ENCODE peak calls at places on chromosomes 6 and 20, in four cellular contexts. Z is breast epithelium, J is right lobe of liver, S is left lung. W is an unnamed sample.

GRCh38 chr20:56360133-56360898 is 1.5 kb downstream of the FAM210B start:
- DNase-seq in Z (no peak), J (peak; percentile 80), S (no peak), W (no peak)

GRCh38 chr20:34979366-34980153 is 23.9 kb downstream of the MYH7B start:
- DNase-seq in Z (peak; percentile 48), J (no peak), S (peak; percentile 77), W (no peak)

GRCh38 chr6:13807691-13808090 is 6.7 kb downstream of the MCUR1 start:
- DNase-seq in Z (no peak), J (no peak), S (no peak), W (no peak)

GRCh38 chr6:39602590-39603319 is 122.5 kb downstream of the KIF6 start:
- DNase-seq in Z (no peak), J (no peak), S (no peak), W (no peak)

GRCh38 chr6:40328376-40328987 is 258.7 kb downstream of the LRFN2 start:
- DNase-seq in Z (peak; percentile 63), J (no peak), S (no peak), W (no peak)

GRCh38 chr6:36104836-36105235 is 25.5 kb upstream of the MAPK13 start:
- DNase-seq in Z (no peak), J (no peak), S (no peak), W (no peak)

GRCh38 chr20:16020971-16021370 is 552.3 kb downstream of the KIF16B start:
- DNase-seq in Z (no peak), J (no peak), S (no peak), W (no peak)

GRCh38 chr20:9068896-9069663 is at the start of gene PLCB4:
- DNase-seq in Z (peak; percentile 64), J (no peak), S (peak; percentile 73), W (peak; percentile 68)

GRCh38 chr6:135179920-135180457 is 1.1 kb upstream of the MYB start:
- DNase-seq in Z (no peak), J (no peak), S (no peak), W (no peak)

GRCh38 chr6:144639654-144640053 is 354.5 kb downstream of the UTRN start:
- DNase-seq in Z (no peak), J (no peak), S (no peak), W (no peak)

GRCh38 chr20:3919352-3919751 is 30.2 kb downstream of the PANK2 start:
- DNase-seq in Z (no peak), J (no peak), S (no peak), W (no peak)

GRCh38 chr6:35711731-35712130 is 23.0 kb upstream of the FKBP5 start:
- DNase-seq in Z (no peak), J (no peak), S (no peak), W (no peak)

GRCh38 chr6:44010411-44011349 is 116.6 kb downstream of the MRPL14 start:
- DNase-seq in Z (no peak), J (peak; percentile 48), S (no peak), W (no peak)

GRCh38 chr6:167705211-167705750 is 121.4 kb upstream of the AFDN start:
- DNase-seq in Z (no peak), J (no peak), S (no peak), W (no peak)

GRCh38 chr6:1103027-1103426 is 208.9 kb upstream of the FOXQ1 start:
- DNase-seq in Z (no peak), J (no peak), S (no peak), W (no peak)

GRCh38 chr6:131061041-131061770 is 1.8 kb downstream of the EPB41L2 start:
- DNase-seq in Z (no peak), J (no peak), S (no peak), W (no peak)

GRCh38 chr20:49951160-49951559 is 15.0 kb downstream of the RNF114 start:
- DNase-seq in Z (no peak), J (no peak), S (no peak), W (no peak)

GRCh38 chr20:13552061-13552460 is 86.7 kb downstream of the TASP1 start:
- DNase-seq in Z (no peak), J (no peak), S (no peak), W (no peak)

DNA sequence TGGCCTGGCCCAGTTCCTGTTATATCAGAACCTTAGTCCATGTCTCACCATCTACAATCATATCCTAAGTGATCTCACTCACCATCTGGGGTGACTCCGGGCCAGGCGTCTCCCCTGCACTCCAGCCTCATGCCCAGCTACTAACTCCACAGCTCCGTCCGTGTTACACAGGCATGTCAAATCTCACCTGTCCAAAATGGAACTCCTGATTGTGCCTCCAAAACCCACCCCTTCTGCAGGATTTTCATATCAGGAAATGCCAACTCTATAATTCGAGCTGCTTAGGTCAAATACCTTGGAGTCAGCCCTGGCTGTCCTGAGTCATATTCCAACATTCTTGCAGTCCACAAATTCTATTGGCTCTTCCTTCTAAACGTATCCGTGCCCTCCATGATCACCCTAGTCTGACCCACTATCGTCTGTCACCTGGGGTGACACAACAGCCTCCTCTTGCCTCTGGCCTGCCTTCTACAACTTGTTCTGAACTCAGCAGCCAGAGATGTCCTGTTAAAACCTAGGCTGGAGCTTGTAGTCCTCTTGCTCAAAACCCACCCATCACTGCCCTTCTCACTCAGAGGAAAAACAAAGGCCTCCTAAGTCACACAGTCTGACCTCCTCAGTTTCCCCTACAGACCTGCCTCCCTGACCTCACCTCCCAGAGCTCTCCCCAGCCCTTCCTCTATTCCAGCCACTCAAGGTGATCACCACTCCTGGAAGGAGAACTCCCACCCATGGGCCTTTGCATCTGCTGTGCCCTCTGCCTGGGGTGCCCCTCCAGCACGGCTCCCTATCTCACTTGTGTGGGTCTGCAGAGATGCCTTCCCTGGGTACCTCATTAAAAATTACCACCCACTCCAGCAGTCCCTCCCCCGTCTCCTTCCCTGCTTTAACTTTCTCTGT is 85.3 kb upstream of the SIRPA start:
- DNase-seq in Z (no peak), J (no peak), S (no peak), W (no peak)
- H3K4me3 ChIP-seq in Z (no peak overlapping the region), J (no peak overlapping the region), S (no peak overlapping the region), W (no peak overlapping the region)

DNA sequence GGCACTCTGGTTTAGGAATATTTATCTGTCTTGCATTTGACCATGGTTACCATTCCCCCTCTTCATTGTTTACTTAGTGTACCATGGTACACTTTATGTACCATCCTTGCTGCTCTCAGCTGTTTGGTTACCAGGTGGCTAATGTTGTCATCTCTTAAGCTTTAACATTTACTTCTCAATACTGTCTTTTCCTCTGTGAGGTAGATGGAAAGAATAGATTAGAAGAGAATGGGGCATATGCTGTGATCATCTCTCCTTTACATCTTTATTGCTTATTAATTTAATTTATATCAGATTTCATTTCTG is 109.2 kb downstream of the NCOA3 start:
- DNase-seq in Z (no peak), J (no peak), S (no peak), W (no peak)
- H3K36me3 ChIP-seq in Z (no peaks in the 10 kb centered on the region), J (no peaks in the 10 kb centered on the region), S (no peaks in the 10 kb centered on the region), W (no peaks in the 10 kb centered on the region)

GRCh38 chr20:48612335-48612734 is 215.5 kb downstream of the PREX1 start:
- DNase-seq in Z (no peak), J (no peak), S (peak; percentile 11), W (peak; percentile 19)
- H3K27me3 ChIP-seq in Z (no peaks in the 10 kb centered on the region), J (no peaks in the 10 kb centered on the region), S (no peaks in the 10 kb centered on the region), W (no peaks in the 10 kb centered on the region)

GRCh38 chr6:37725967-37726366 is 28.3 kb upstream of the MDGA1 start:
- DNase-seq in Z (no peak), J (no peak), S (no peak), W (no peak)
- H3K4me3 ChIP-seq in Z (no peak overlapping the region), J (no peak overlapping the region), S (no peak overlapping the region), W (no peak overlapping the region)

GRCh38 chr6:42619963-42620362 is 56.1 kb downstream of the UBR2 start:
- DNase-seq in Z (no peak), J (no peak), S (no peak), W (no peak)
- H3K36me3 ChIP-seq in Z (peaks cover 9% of the 10 kb centered on the region), J (peaks cover 50% of the 10 kb centered on the region), S (no peaks in the 10 kb centered on the region), W (peaks cover 32% of the 10 kb centered on the region)

GRCh38 chr6:117269649-117270120 is 4.3 kb downstream of the VGLL2 start:
- DNase-seq in Z (no peak), J (no peak), S (no peak), W (no peak)

GRCh38 chr6:117270960-117271507 is 5.7 kb downstream of the VGLL2 start:
- DNase-seq in Z (no peak), J (no peak), S (no peak), W (no peak)

GRCh38 chr6:117270121-117270959 is 5.0 kb downstream of the VGLL2 start:
- DNase-seq in Z (no peak), J (no peak), S (peak; percentile 81), W (no peak)

GRCh38 chr6:117272886-117273285 is 7.5 kb downstream of the VGLL2 start:
- DNase-seq in Z (no peak), J (no peak), S (no peak), W (no peak)

GRCh38 chr6:117272032-117272866 is 6.9 kb downstream of the VGLL2 start:
- DNase-seq in Z (no peak), J (no peak), S (no peak), W (no peak)
- H3K27me3 ChIP-seq in Z (peaks cover 87% of the 10 kb centered on the region), J (peaks cover 35% of the 10 kb centered on the region), S (peaks cover 80% of the 10 kb centered on the region), W (peaks cover 12% of the 10 kb centered on the region)

DNA sequence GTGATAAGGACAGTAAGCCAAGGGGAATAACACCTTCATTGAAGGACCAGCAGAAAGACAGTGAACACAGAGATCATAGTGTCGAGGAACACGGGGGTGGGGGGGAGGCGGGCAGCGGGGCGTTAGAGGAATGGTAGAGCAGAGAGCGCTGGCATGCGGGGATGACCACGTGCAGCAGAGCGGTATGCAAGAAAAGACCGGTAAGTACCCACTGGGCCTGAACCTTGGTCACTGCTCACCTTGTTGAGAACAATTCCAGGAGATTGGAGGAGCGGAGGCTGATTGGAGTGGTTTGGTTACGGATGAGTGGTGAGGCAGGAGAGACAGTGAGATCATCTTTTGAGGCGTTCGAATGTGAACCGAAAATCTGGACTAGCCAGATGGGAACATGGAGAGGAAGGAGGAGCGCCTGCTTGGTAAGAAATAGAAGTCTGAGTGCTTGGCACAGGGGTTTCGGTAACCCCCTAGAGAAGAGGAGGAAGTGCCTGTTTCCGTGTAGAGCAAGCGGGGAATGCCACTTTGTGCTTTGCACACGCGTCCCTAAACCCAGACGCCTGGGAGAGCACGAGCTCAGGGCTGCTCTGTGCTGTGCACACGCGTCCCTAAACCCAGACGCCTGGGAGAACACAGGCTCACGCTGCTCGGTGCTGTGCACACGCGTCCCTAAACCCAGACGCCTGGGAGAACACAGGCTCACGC is 70.0 kb downstream of the FAM120B start:
- DNase-seq in Z (no peak), J (no peak), S (no peak), W (no peak)
- H3K4me3 ChIP-seq in Z (no peak overlapping the region), J (no peak overlapping the region), S (no peak overlapping the region), W (no peak overlapping the region)

GRCh38 chr6:89695667-89696066 is 57.1 kb upstream of the LYRM2 start:
- DNase-seq in Z (no peak), J (no peak), S (no peak), W (no peak)
- H3K36me3 ChIP-seq in Z (peaks cover 5% of the 10 kb centered on the region), J (peaks cover 96% of the 10 kb centered on the region), S (no peaks in the 10 kb centered on the region), W (peaks cover 68% of the 10 kb centered on the region)

GRCh38 chr20:33199026-33199425 is 18.1 kb upstream of the BPIFA3 start:
- DNase-seq in Z (no peak), J (no peak), S (no peak), W (no peak)
- H3K27me3 ChIP-seq in Z (peaks cover 17% of the 10 kb centered on the region), J (no peaks in the 10 kb centered on the region), S (no peaks in the 10 kb centered on the region), W (no peaks in the 10 kb centered on the region)

DNA sequence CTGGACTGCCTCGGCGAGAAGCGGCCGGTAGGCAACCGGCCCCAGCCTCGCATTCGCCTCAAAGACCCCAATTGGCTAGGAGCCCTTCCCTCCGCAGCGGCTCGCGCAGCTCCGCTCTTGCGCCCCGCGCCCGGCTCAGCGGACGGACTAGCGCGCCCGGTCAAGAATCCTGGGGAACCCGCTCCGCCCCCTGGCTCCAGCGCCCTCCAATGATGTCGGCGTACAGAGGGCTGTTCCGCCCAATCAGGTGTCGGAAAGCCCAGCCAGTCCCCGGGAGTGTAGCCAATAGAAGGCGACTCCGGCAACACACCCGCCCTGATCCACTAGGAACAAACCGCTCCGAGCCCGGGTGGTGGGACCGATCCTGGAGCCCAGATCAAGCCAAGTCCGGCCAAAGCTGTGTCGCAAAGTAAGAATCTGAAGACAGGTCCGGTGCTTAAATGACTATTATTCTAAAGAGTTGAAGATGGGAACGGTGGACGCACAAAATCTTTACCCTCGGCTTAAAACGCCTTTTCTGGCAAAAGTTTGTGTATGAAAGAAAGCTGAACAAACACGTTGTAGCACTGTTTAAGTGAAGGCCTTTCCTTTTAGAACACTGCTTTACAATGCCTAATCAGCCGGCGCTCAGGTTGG is 132.2 kb downstream of the OGFRL1 start:
- DNase-seq in Z (peak; percentile 97), J (peak; percentile 97), S (peak; percentile 92), W (peak; percentile 86)
- H3K4me3 ChIP-seq in Z (peak overlapping the region; percentile 88), J (peak overlapping the region; percentile 92), S (peak overlapping the region; percentile 86), W (peak overlapping the region; percentile 95)